ENCODE peak calls at places on chromosomes 13 and 19, in seven cellular contexts. F is ACHN; A is Caco-2; T is GM04503; L is activated CD4-positive, CD25-positive, alpha-beta regulatory T cell; K is midbrain; S is glomerular endothelial cell. N is an unnamed sample.

GRCh38 chr13:48727252-48728011 is 73.7 kb downstream of the CYSLTR2 start:
- DNase-seq in F (no peak), S (no peak), T (no peak), K (no peak), A (no peak), L (no peak), N (no peak)

GRCh38 chr13:25659091-25659502 is 287.3 kb downstream of the ATP8A2 start:
- DNase-seq in S (no peak), A (peak; percentile 19), F (no peak), L (no peak), T (no peak), K (no peak), N (no peak)

GRCh38 chr19:39212377-39212742 is 8.3 kb upstream of the SYCN start:
- DNase-seq in A (peak; percentile 67), L (peak; percentile 30), T (no peak), F (peak; percentile 26), S (no peak), K (no peak), N (no peak)

GRCh38 chr13:90336507-90336906 is 1011.0 kb upstream of the MIR17HG start:
- DNase-seq in L (no peak), K (no peak), A (no peak), S (no peak), F (no peak), T (no peak), N (no peak)

GRCh38 chr13:25062479-25062878 is 33.5 kb upstream of the PABPC3 start:
- DNase-seq in S (no peak), T (no peak), K (no peak), A (no peak), F (peak; percentile 7), L (no peak), N (no peak)

GRCh38 chr13:110661256-110661655 is 44.7 kb downstream of the CARS2 start:
- DNase-seq in K (no peak), T (no peak), F (no peak), L (no peak), S (no peak), A (no peak), N (no peak)

GRCh38 chr19:48636859-48637448 is at the start of gene DBP:
- DNase-seq in L (no peak), T (no peak), K (no peak), A (peak; percentile 68), S (no peak), F (no peak), N (no peak)

GRCh38 chr13:77836423-77836822 is 82.2 kb downstream of the EDNRB start:
- DNase-seq in T (no peak), S (no peak), A (no peak), F (no peak), L (no peak), K (no peak), N (no peak)

GRCh38 chr13:31145417-31145816 is 16.3 kb downstream of the HSPH1 start:
- DNase-seq in A (no peak), T (no peak), F (no peak), L (no peak), K (no peak), S (no peak), N (no peak)

GRCh38 chr13:94825507-94825906 is 113.2 kb upstream of the SOX21 start:
- DNase-seq in A (no peak), T (no peak), S (no peak), F (no peak), L (no peak), K (peak; percentile 74), N (no peak)

GRCh38 chr13:82878536-82878935 is 1003.7 kb downstream of the SLITRK1 start:
- DNase-seq in K (no peak), F (no peak), L (no peak), S (no peak), A (no peak), T (no peak), N (no peak)

GRCh38 chr13:49022472-49023144 is 46.9 kb downstream of the FNDC3A start:
- DNase-seq in S (no peak), F (no peak), L (no peak), T (no peak), A (no peak), K (no peak), N (no peak)

GRCh38 chr13:99582511-99582910 is 81.2 kb downstream of the TM9SF2 start:
- DNase-seq in L (no peak), T (no peak), K (no peak), S (no peak), F (no peak), A (no peak), N (no peak)

GRCh38 chr19:19584356-19584755 is 34.1 kb downstream of the PBX4 start:
- DNase-seq in L (no peak), S (no peak), F (no peak), K (no peak), T (no peak), A (no peak), N (no peak)

GRCh38 chr19:30696514-30696913 is 324.3 kb downstream of the ZNF536 start:
- DNase-seq in T (no peak), K (no peak), L (no peak), A (peak; percentile 19), F (no peak), S (no peak), N (no peak)

GRCh38 chr13:110557610-110558305 is 3.8 kb downstream of the RAB20 start:
- DNase-seq in L (no peak), K (no peak), S (no peak), F (no peak), A (no peak), T (no peak), N (no peak)

GRCh38 chr19:44626067-44626624 is 12.8 kb downstream of the IGSF23 start:
- DNase-seq in L (no peak), F (peak; percentile 96), K (no peak), A (no peak), T (peak; percentile 96), S (peak; percentile 85), N (no peak)

GRCh38 chr19:16198363-16198636 is 589 bp downstream of the AP1M1 start:
- DNase-seq in K (no peak), F (no peak), T (no peak), L (no peak), A (peak; percentile 30), S (no peak), N (no peak)

GRCh38 chr13:113124211-113125025 is 1.8 kb downstream of the F10 start:
- DNase-seq in K (no peak), F (no peak), S (no peak), A (no peak), T (no peak), L (no peak), N (no peak)

GRCh38 chr19:28943651-28944050 is 269.3 kb downstream of the UQCRFS1 start:
- DNase-seq in T (no peak), A (no peak), F (no peak), S (no peak), K (no peak), L (no peak), N (no peak)

GRCh38 chr13:32408999-32409313 is 19.0 kb downstream of the N4BP2L1 start:
- DNase-seq in L (no peak), F (no peak), T (no peak), A (no peak), K (no peak), S (no peak), N (no peak)

GRCh38 chr13:31198524-31198923 is 1.3 kb upstream of the B3GLCT start:
- DNase-seq in K (no peak), F (no peak), T (no peak), S (no peak), L (no peak), A (no peak), N (no peak)

GRCh38 chr13:27942972-27943371 is 23.2 kb downstream of the PDX1 start:
- DNase-seq in L (no peak), A (no peak), S (no peak), F (no peak), K (no peak), T (no peak), N (no peak)

GRCh38 chr13:59750860-59751259 is 412.9 kb downstream of the DIAPH3 start:
- DNase-seq in F (no peak), K (peak; percentile 64), L (no peak), A (peak; percentile 36), S (no peak), T (peak; percentile 51), N (no peak)

GRCh38 chr19:12985049-12985776 is 10.1 kb upstream of the NFIX start:
- DNase-seq in F (no peak), A (peak; percentile 24), L (no peak), S (no peak), T (no peak), K (peak; percentile 81), N (no peak)

GRCh38 chr19:38661996-38662395 is 14.5 kb downstream of the ACTN4 start:
- DNase-seq in K (no peak), T (no peak), A (peak; percentile 84), S (no peak), L (no peak), F (no peak), N (no peak)

GRCh38 chr19:3604987-3605343 is 1.7 kb downstream of the TBXA2R start:
- DNase-seq in F (no peak), S (no peak), A (no peak), T (no peak), K (no peak), L (no peak), N (no peak)

GRCh38 chr13:22000191-22000590 is 329.3 kb downstream of the FGF9 start:
- DNase-seq in A (no peak), L (no peak), F (no peak), S (no peak), T (no peak), K (no peak), N (no peak)

GRCh38 chr19:33535176-33535575 is 13.6 kb upstream of the PEPD start:
- DNase-seq in A (no peak), T (no peak), K (peak; percentile 8), S (no peak), L (no peak), F (no peak), N (no peak)

GRCh38 chr19:15015946-15016542 is 33.2 kb upstream of the CASP14 start:
- DNase-seq in K (no peak), T (no peak), L (no peak), F (peak; percentile 14), S (no peak), A (peak; percentile 58), N (no peak)